ENCODE peak calls at places on chromosomes 13 and 19, in six cellular contexts. K is K562, N is WTC11, I is H1, B is HCT116, Y is GM12878. W is an unnamed sample.

GRCh38 chr19:18932216-18932841 is 8.7 kb downstream of the HOMER3 start:
- DNase-seq in K (peak; percentile 98), N (peak; percentile 99), I (peak; percentile 99), B (peak; percentile 58), Y (no peak), W (no peak)

GRCh38 chr13:112725346-112726017 is 35.6 kb downstream of the ATP11A start:
- DNase-seq in K (no peak), N (no peak), I (no peak), B (peak; percentile 48), Y (peak; percentile 24), W (no peak)

GRCh38 chr13:45194081-45194939 is 6.5 kb downstream of the KCTD4 start:
- DNase-seq in K (no peak), N (peak; percentile 41), I (no peak), B (no peak), Y (no peak), W (no peak)

GRCh38 chr13:38763446-38764381 is 76.8 kb downstream of the FREM2 start:
- DNase-seq in K (no peak), N (peak; percentile 22), I (no peak), B (no peak), Y (no peak), W (peak; percentile 16)

GRCh38 chr19:48623556-48624066 is 4.3 kb downstream of the SPHK2 start:
- DNase-seq in K (no peak), N (no peak), I (no peak), B (no peak), Y (no peak), W (no peak)

GRCh38 chr13:32378012-32378411 is 49.9 kb downstream of the N4BP2L1 start:
- DNase-seq in K (no peak), N (no peak), I (no peak), B (no peak), Y (no peak), W (no peak)

GRCh38 chr19:351976-352625 is 7.5 kb upstream of the MIER2 start:
- DNase-seq in K (no peak), N (no peak), I (no peak), B (no peak), Y (no peak), W (no peak)

GRCh38 chr19:17579523-17580244 is 24.2 kb downstream of the COLGALT1 start:
- DNase-seq in K (peak; percentile 87), N (peak; percentile 93), I (peak; percentile 95), B (peak; percentile 90), Y (no peak), W (no peak)

GRCh38 chr19:48480476-48481190 is 11.5 kb downstream of the CYTH2 start:
- DNase-seq in K (no peak), N (peak; percentile 44), I (no peak), B (no peak), Y (no peak), W (no peak)

GRCh38 chr19:50478901-50479715 is 2.5 kb upstream of the GARIN5A start:
- DNase-seq in K (peak; percentile 73), N (peak; percentile 77), I (peak; percentile 82), B (no peak), Y (no peak), W (peak; percentile 81)

GRCh38 chr13:114222461-114222968 is 12.2 kb upstream of the CDC16 start:
- DNase-seq in K (peak; percentile 67), N (no peak), I (no peak), B (no peak), Y (no peak), W (peak; percentile 12)

GRCh38 chr13:64164435-64164834 is 2748.8 kb upstream of the PCDH20 start:
- DNase-seq in K (no peak), N (no peak), I (no peak), B (no peak), Y (no peak), W (no peak)

GRCh38 chr13:111927181-111927540 is 139.8 kb upstream of the SOX1 start:
- DNase-seq in K (no peak), N (no peak), I (no peak), B (no peak), Y (no peak), W (no peak)

DNA sequence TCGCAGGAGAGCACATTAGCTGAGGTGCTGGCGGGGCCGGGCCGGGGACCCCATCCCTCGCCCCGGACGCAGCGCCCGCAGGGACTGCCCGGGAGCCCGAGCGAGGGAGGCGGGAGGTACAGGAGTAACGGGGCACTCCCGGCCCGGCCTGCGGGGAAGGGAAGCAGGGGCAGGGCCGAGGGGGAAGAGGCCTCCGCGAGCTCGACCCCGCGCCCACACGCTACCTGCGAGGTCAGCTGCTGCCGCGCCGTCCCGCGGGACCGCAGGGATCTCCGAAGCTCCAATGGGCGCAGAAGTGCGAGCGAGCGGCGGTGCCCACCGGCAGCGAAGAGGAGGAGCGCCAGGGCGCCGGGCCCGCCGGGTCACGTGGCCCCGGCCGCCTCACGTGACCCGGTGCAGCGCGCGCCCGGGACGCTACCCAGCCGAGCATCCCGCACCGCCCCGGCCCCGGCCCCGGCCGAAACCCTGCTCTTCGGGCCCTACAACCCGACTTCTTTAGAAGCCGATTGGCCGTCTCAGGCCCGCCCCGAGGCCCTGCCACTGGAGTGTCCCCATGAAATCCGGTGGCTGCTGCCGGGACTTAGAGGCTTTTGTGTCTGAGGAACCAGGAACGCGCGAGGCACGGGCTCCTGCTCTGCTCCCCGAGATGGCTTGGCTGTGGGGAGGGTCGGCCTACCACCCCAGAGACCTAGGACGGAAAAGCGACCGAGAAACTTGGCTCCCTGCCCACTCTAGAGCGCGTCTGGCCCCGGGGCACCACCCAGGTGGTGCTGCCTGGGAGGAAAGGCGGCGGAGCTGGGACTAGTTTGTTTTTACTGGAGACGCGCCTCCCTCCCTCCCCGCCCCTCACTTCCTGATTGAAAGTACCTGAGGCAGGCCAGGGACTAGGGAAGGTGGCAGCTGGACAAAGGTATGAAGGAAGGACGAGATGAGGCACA is at the start of gene RCBTB1:
- DNase-seq in K (peak; percentile 87), N (peak; percentile 65), I (peak; percentile 82), B (peak; percentile 18), Y (no peak), W (peak; percentile 52)
- TF ChIP-seq ATF3 in K (no peak), N (no peak), I (peak; percentile 97), B (no peak), Y (peak; percentile 98), W (peak; percentile 24)

GRCh38 chr13:27988520-27988919 is at the start of gene URAD:
- DNase-seq in K (no peak), N (no peak), I (no peak), B (no peak), Y (no peak), W (peak; percentile 17)
- TF ChIP-seq ATF3 in K (no peak), N (no peak), I (no peak), B (no peak), Y (no peak), W (no peak)

DNA sequence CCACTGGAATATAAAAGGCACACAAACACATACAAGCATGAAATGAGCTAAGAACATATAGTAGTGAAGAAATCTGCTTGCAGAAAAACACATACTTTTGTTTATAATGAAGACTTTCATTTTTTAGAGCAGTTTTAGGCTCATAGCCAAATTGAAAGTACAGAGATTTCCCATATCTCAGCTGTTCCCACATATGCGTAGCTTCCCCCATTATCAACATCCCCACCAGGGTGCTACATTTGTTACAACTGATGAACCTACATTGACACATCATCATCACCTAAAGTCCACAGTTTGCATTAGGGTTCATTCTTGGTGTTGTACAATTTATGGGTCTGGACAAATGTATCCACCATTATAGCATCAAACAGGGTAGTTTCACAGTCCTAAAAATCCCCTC is 249.3 kb downstream of the KCTD12 start:
- DNase-seq in K (no peak), N (no peak), I (no peak), B (no peak), Y (no peak), W (no peak)
- TF ChIP-seq ATF3 in K (no peak), N (no peak), I (no peak), B (no peak), Y (no peak), W (no peak)

GRCh38 chr19:2199215-2199614 is 35.5 kb downstream of the DOT1L start:
- DNase-seq in K (peak; percentile 54), N (peak; percentile 62), I (peak; percentile 79), B (no peak), Y (no peak), W (no peak)
- TF ChIP-seq ATF3 in K (no peak), N (no peak), I (no peak), B (no peak), Y (no peak), W (no peak)

GRCh38 chr13:103190841-103191240 is 124.6 kb upstream of the SLC10A2 start:
- DNase-seq in K (no peak), N (no peak), I (no peak), B (no peak), Y (no peak), W (no peak)
- TF ChIP-seq ATF3 in K (no peak), N (no peak), I (no peak), B (no peak), Y (no peak), W (no peak)

W was measured in HepG2.